ENCODE peak calls at places on chromosome 17, in nine cellular contexts. L is BE2C; G is stimulated activated naive CD4-positive, alpha-beta T cell treated with Interleukin-2 at 50 U/mL for 16 hours; H is NCI-H748 treated with DMSO at 0.1 percent for 48 hours; N is neural crest cell; S is KBM-7; C is GM12892; O is right lobe of liver; T is tibial nerve. K is an unnamed sample.

GRCh38 chr17:80743181-80743771 is 198.6 kb downstream of the RPTOR start:
- DNase-seq in L (peak), G (no peak), H (no peak), N (no peak), S (no peak), C (no peak), O (no peak), T (no peak), K (no peak)

GRCh38 chr17:33294994-33295393 is 1.9 kb upstream of the ASIC2 start:
- DNase-seq in L (no peak), G (no peak), H (no peak), N (no peak), S (no peak), C (no peak), O (no peak), T (no peak), K (no peak)

GRCh38 chr17:77696720-77697460 is 261.6 kb upstream of the TNRC6C start:
- DNase-seq in L (no peak), G (no peak), H (no peak), N (no peak), S (no peak), C (no peak), O (peak), T (no peak), K (no peak)

GRCh38 chr17:80869476-80869875 is 122.2 kb upstream of the CHMP6 start:
- DNase-seq in L (no peak), G (no peak), H (no peak), N (no peak), S (no peak), C (no peak), O (no peak), T (no peak), K (no peak)

GRCh38 chr17:76537288-76537577 is 276 bp downstream of the CYGB start:
- DNase-seq in L (peak), G (no peak), H (no peak), N (no peak), S (no peak), C (peak), O (no peak), T (no peak), K (no peak)

GRCh38 chr17:47905221-47905733 is 9.2 kb downstream of the SP2 start:
- DNase-seq in L (no peak), G (no peak), H (no peak), N (no peak), S (no peak), C (no peak), O (no peak), T (peak), K (no peak)

GRCh38 chr17:42016411-42016831 is 818 bp downstream of the DNAJC7 start:
- DNase-seq in L (no peak), G (no peak), H (no peak), N (no peak), S (no peak), C (no peak), O (no peak), T (no peak), K (no peak)

GRCh38 chr17:71217769-71218168 is 903.1 kb upstream of the SOX9 start:
- DNase-seq in L (no peak), G (no peak), H (no peak), N (no peak), S (no peak), C (no peak), O (no peak), T (no peak), K (no peak)

GRCh38 chr17:74850914-74851313 is 8.8 kb downstream of the GRIN2C start:
- DNase-seq in L (no peak), G (no peak), H (no peak), N (no peak), S (no peak), C (no peak), O (no peak), T (no peak), K (no peak)

GRCh38 chr17:57530508-57530907 is 214.6 kb downstream of the CCDC182 start:
- DNase-seq in L (no peak), G (no peak), H (peak), N (no peak), S (no peak), C (no peak), O (no peak), T (no peak), K (no peak)

GRCh38 chr17:27216836-27217235 is 77.1 kb upstream of the WSB1 start:
- DNase-seq in L (no peak), G (no peak), H (no peak), N (no peak), S (no peak), C (no peak), O (no peak), T (no peak), K (no peak)

GRCh38 chr17:42775534-42776098 is 2.4 kb downstream of the VPS25 start:
- DNase-seq in L (no peak), G (no peak), H (no peak), N (no peak), S (peak), C (no peak), O (no peak), T (no peak), K (no peak)

GRCh38 chr17:47632991-47633390 is 16.7 kb upstream of the KPNB1 start:
- DNase-seq in L (no peak), G (no peak), H (no peak), N (no peak), S (no peak), C (no peak), O (no peak), T (no peak), K (no peak)

GRCh38 chr17:44738214-44738906 is 20.4 kb upstream of the ADAM11 start:
- DNase-seq in L (no peak), G (no peak), H (no peak), N (no peak), S (no peak), C (no peak), O (no peak), T (no peak), K (no peak)

GRCh38 chr17:68346448-68346847 is 55.2 kb downstream of the ARSG start:
- DNase-seq in L (no peak), G (peak), H (no peak), N (no peak), S (peak), C (peak), O (peak), T (peak), K (no peak)

GRCh38 chr17:8324132-8324531 is 14.1 kb downstream of the ARHGEF15 start:
- DNase-seq in L (no peak), G (no peak), H (no peak), N (no peak), S (no peak), C (no peak), O (no peak), T (no peak), K (no peak)

GRCh38 chr17:325270-325976 is 27.2 kb downstream of the RPH3AL start:
- DNase-seq in L (no peak), G (no peak), H (no peak), N (no peak), S (no peak), C (no peak), O (peak), T (no peak), K (no peak)

GRCh38 chr17:7845359-7846062 is 9.4 kb upstream of the TMEM88 start:
- DNase-seq in L (no peak), G (no peak), H (no peak), N (no peak), S (no peak), C (no peak), O (no peak), T (no peak), K (peak)

GRCh38 chr17:70642059-70642458 is 472.7 kb downstream of the KCNJ2 start:
- DNase-seq in L (no peak), G (no peak), H (no peak), N (no peak), S (no peak), C (no peak), O (no peak), T (no peak), K (no peak)

GRCh38 chr17:3535253-3535995 is 22.2 kb downstream of the TRPV3 start:
- DNase-seq in L (peak), G (peak), H (peak), N (peak), S (peak), C (no peak), O (peak), T (peak), K (peak)

GRCh38 chr17:29572691-29573557 is 4.4 kb downstream of the TP53I13 start:
- DNase-seq in L (peak), G (peak), H (no peak), N (peak), S (no peak), C (no peak), O (peak), T (peak), K (peak)

GRCh38 chr17:21042434-21043295 is at the start of gene USP22:
- DNase-seq in L (no peak), G (peak), H (peak), N (peak), S (peak), C (peak), O (no peak), T (no peak), K (no peak)

GRCh38 chr17:20994779-20995149 is 48.0 kb downstream of the USP22 start:
- DNase-seq in L (no peak), G (no peak), H (no peak), N (no peak), S (no peak), C (no peak), O (no peak), T (no peak), K (no peak)

GRCh38 chr17:27241346-27241946 is 52.5 kb upstream of the WSB1 start:
- DNase-seq in L (no peak), G (no peak), H (no peak), N (no peak), S (no peak), C (no peak), O (no peak), T (no peak), K (no peak)

GRCh38 chr17:385195-385835 is 32.7 kb upstream of the RPH3AL start:
- DNase-seq in L (peak), G (peak), H (no peak), N (no peak), S (no peak), C (no peak), O (peak), T (peak), K (peak)

GRCh38 chr17:78214706-78215061 is 631 bp downstream of the BIRC5 start:
- DNase-seq in L (no peak), G (no peak), H (no peak), N (no peak), S (no peak), C (no peak), O (no peak), T (no peak), K (no peak)

GRCh38 chr17:66952031-66952524 is 12.4 kb upstream of the CACNG4 start:
- DNase-seq in L (no peak), G (no peak), H (no peak), N (no peak), S (no peak), C (no peak), O (peak), T (no peak), K (no peak)